ENCODE peak calls at places on chromosomes 11 and 22, in ten cellular contexts. B, U, S, G, N, F, A, E, T and H are unnamed samples.

GRCh38 chr22:45579806-45580702 is 77.4 kb downstream of the FBLN1 start:
- DNase-seq in B (no peak), U (no peak), S (no peak), G (no peak), N (no peak), F (no peak), A (no peak), E (no peak), T (no peak), H (no peak)

GRCh38 chr11:45407226-45407625 is 121.1 kb upstream of the SYT13 start:
- DNase-seq in B (no peak), U (no peak), S (no peak), G (no peak), N (no peak), F (no peak), A (no peak), E (no peak), T (no peak), H (no peak)

GRCh38 chr22:20727118-20728015 is 46.5 kb upstream of the SERPIND1 start:
- DNase-seq in B (no peak), U (no peak), S (no peak), G (no peak), N (no peak), F (no peak), A (no peak), E (no peak), T (no peak), H (no peak)

GRCh38 chr11:16788141-16789060 is 50.0 kb downstream of the C11orf58 start:
- DNase-seq in B (peak), U (peak), S (peak), G (peak), N (peak), F (peak), A (peak), E (peak), T (peak), H (no peak)

GRCh38 chr11:20258496-20258895 is 98.2 kb upstream of the DBX1 start:
- DNase-seq in B (no peak), U (no peak), S (no peak), G (no peak), N (no peak), F (no peak), A (no peak), E (no peak), T (no peak), H (no peak)

GRCh38 chr11:44784784-44785183 is 58.0 kb downstream of the TSPAN18 start:
- DNase-seq in B (no peak), U (no peak), S (no peak), G (no peak), N (no peak), F (no peak), A (no peak), E (no peak), T (no peak), H (no peak)

GRCh38 chr22:21443057-21443734 is 24.0 kb upstream of the TMEM191C start:
- DNase-seq in B (peak), U (no peak), S (no peak), G (peak), N (no peak), F (no peak), A (no peak), E (peak), T (no peak), H (no peak)

GRCh38 chr11:65417702-65418430 is 4.7 kb upstream of the NEAT1 start:
- DNase-seq in B (peak), U (peak), S (no peak), G (peak), N (peak), F (peak), A (no peak), E (peak), T (peak), H (no peak)

GRCh38 chr11:47656284-47656915 is 14.0 kb upstream of the MTCH2 start:
- DNase-seq in B (no peak), U (no peak), S (no peak), G (no peak), N (no peak), F (no peak), A (no peak), E (no peak), T (no peak), H (no peak)

GRCh38 chr22:39223091-39223710 is 21.6 kb downstream of the PDGFB start:
- DNase-seq in B (no peak), U (no peak), S (no peak), G (no peak), N (peak), F (peak), A (no peak), E (no peak), T (peak), H (no peak)

GRCh38 chr11:101914737-101915426 is at the start of gene CEP126:
- DNase-seq in B (peak), U (peak), S (peak), G (peak), N (peak), F (peak), A (peak), E (peak), T (peak), H (peak)

GRCh38 chr11:103055174-103055890 is 36.6 kb downstream of the DCUN1D5 start:
- DNase-seq in B (no peak), U (peak), S (peak), G (no peak), N (peak), F (no peak), A (no peak), E (no peak), T (no peak), H (no peak)

GRCh38 chr22:25067851-25068421 is 115.4 kb downstream of the KIAA1671 start:
- DNase-seq in B (peak), U (no peak), S (no peak), G (no peak), N (peak), F (peak), A (peak), E (peak), T (peak), H (peak)

GRCh38 chr11:68684385-68685356 is at the start of gene GAL:
- DNase-seq in B (peak), U (no peak), S (peak), G (no peak), N (no peak), F (no peak), A (no peak), E (no peak), T (peak), H (no peak)

GRCh38 chr22:49716441-49716840 is 111.2 kb downstream of the BRD1 start:
- DNase-seq in B (no peak), U (no peak), S (no peak), G (no peak), N (no peak), F (no peak), A (no peak), E (no peak), T (no peak), H (no peak)

GRCh38 chr22:36461665-36462474 is 19.6 kb downstream of the TXN2 start:
- DNase-seq in B (no peak), U (peak), S (peak), G (no peak), N (no peak), F (no peak), A (no peak), E (no peak), T (no peak), H (peak)